ENCODE peak calls at places on chromosomes 11 and 22, in seven cellular contexts. D is Calu3, T is HFF-Myc, A is HFFc6, N is MCF 10A, F is WTC11, O is choroid plexus epithelial cell. X is an unnamed sample.

GRCh38 chr11:76735218-76735480 is 48.0 kb upstream of the TSKU start:
- DNase-seq in D (no peak), T (no peak), A (no peak), N (no peak), F (no peak), O (peak), X (no peak)

GRCh38 chr11:62666259-62666926 is 1.3 kb downstream of the CSKMT start:
- DNase-seq in D (no peak), T (no peak), A (no peak), N (peak), F (no peak), O (no peak), X (no peak)

GRCh38 chr22:17918840-17919239 is 105.5 kb downstream of the MICAL3 start:
- DNase-seq in D (no peak), T (no peak), A (peak), N (no peak), F (no peak), O (no peak), X (no peak)

GRCh38 chr22:47154621-47155081 is 392.2 kb downstream of the TBC1D22A start:
- DNase-seq in D (no peak), T (no peak), A (no peak), N (peak), F (no peak), O (peak), X (peak)

GRCh38 chr11:128575956-128576340 is 11.4 kb downstream of the ETS1 start:
- DNase-seq in D (no peak), T (no peak), A (no peak), N (no peak), F (no peak), O (peak), X (no peak)

GRCh38 chr11:109984634-109985289 is 108.4 kb upstream of the ZC3H12C start:
- DNase-seq in D (no peak), T (no peak), A (no peak), N (no peak), F (no peak), O (peak), X (no peak)

GRCh38 chr22:45125198-45125597 is 38.5 kb upstream of the NUP50 start:
- DNase-seq in D (no peak), T (no peak), A (peak), N (no peak), F (no peak), O (peak), X (no peak)

GRCh38 chr11:95097209-95097608 is 7.6 kb downstream of the ENDOD1 start:
- DNase-seq in D (no peak), T (no peak), A (no peak), N (no peak), F (no peak), O (no peak), X (no peak)

GRCh38 chr11:8652140-8652539 is 30.3 kb downstream of the TRIM66 start:
- DNase-seq in D (no peak), T (peak), A (peak), N (peak), F (no peak), O (peak), X (peak)

GRCh38 chr22:33051960-33052839 is 6.0 kb downstream of the SYN3 start:
- DNase-seq in D (no peak), T (no peak), A (no peak), N (no peak), F (no peak), O (peak), X (no peak)

GRCh38 chr11:1732421-1733008 is 17.9 kb downstream of the IFITM10 start:
- DNase-seq in D (no peak), T (no peak), A (no peak), N (no peak), F (no peak), O (no peak), X (no peak)

GRCh38 chr11:304061-304506 is 3.5 kb upstream of the IFITM2 start:
- DNase-seq in D (no peak), T (no peak), A (no peak), N (no peak), F (no peak), O (no peak), X (no peak)

GRCh38 chr11:106389096-106389495 is 311.6 kb downstream of the AASDHPPT start:
- DNase-seq in D (peak), T (no peak), A (peak), N (no peak), F (no peak), O (peak), X (peak)

GRCh38 chr11:81497202-81497804 is 1236.4 kb downstream of the FAM181B start:
- DNase-seq in D (peak), T (peak), A (peak), N (peak), F (no peak), O (peak), X (peak)

GRCh38 chr11:61384271-61385242 is 7.8 kb upstream of the TMEM216 start:
- DNase-seq in D (no peak), T (no peak), A (no peak), N (peak), F (peak), O (peak), X (no peak)

GRCh38 chr11:126081915-126082250 is 19.2 kb upstream of the CDON start:
- DNase-seq in D (no peak), T (no peak), A (no peak), N (no peak), F (no peak), O (no peak), X (no peak)

GRCh38 chr11:85628771-85629341 is 463 bp downstream of the TMEM126B start:
- DNase-seq in D (no peak), T (no peak), A (no peak), N (no peak), F (no peak), O (no peak), X (no peak)

GRCh38 chr11:16611395-16612233 is 126.8 kb upstream of the C11orf58 start:
- DNase-seq in D (no peak), T (no peak), A (no peak), N (no peak), F (no peak), O (no peak), X (no peak)

GRCh38 chr22:41996826-41997225 is 1.8 kb upstream of the WBP2NL start:
- DNase-seq in D (no peak), T (no peak), A (no peak), N (no peak), F (no peak), O (no peak), X (no peak)

GRCh38 chr11:5767056-5767455 is 13.0 kb downstream of the OR52N4 start:
- DNase-seq in D (no peak), T (no peak), A (no peak), N (no peak), F (no peak), O (no peak), X (no peak)

GRCh38 chr22:42912049-42912448 is 55.0 kb upstream of the ARFGAP3 start:
- DNase-seq in D (no peak), T (no peak), A (no peak), N (no peak), F (no peak), O (peak), X (no peak)

GRCh38 chr22:32917577-32918375 is 116.3 kb downstream of the TIMP3 start:
- DNase-seq in D (no peak), T (no peak), A (no peak), N (no peak), F (no peak), O (peak), X (no peak)

GRCh38 chr22:44542561-44543222 is 44.7 kb upstream of the RTL6 start:
- DNase-seq in D (no peak), T (no peak), A (no peak), N (no peak), F (no peak), O (no peak), X (no peak)

GRCh38 chr11:123381817-123382554 is 48.1 kb upstream of the GRAMD1B start:
- DNase-seq in D (no peak), T (no peak), A (no peak), N (no peak), F (no peak), O (no peak), X (no peak)

GRCh38 chr11:69044111-69045013 is 4.4 kb upstream of the TPCN2 start:
- DNase-seq in D (peak), T (peak), A (peak), N (peak), F (peak), O (peak), X (peak)

GRCh38 chr11:130725417-130726233 is 190.7 kb downstream of the SNX19 start:
- DNase-seq in D (no peak), T (no peak), A (peak), N (peak), F (no peak), O (peak), X (peak)

GRCh38 chr22:43001271-43002197 is 13.4 kb downstream of the PACSIN2 start:
- DNase-seq in D (no peak), T (no peak), A (no peak), N (no peak), F (no peak), O (peak), X (no peak)

GRCh38 chr22:42160830-42161696 is 30.5 kb upstream of the CYP2D6 start:
- DNase-seq in D (peak), T (no peak), A (no peak), N (peak), F (no peak), O (no peak), X (peak)

GRCh38 chr11:6674856-6675255 is 8.3 kb downstream of the MRPL17 start:
- DNase-seq in D (no peak), T (no peak), A (no peak), N (no peak), F (no peak), O (no peak), X (no peak)

GRCh38 chr22:38203090-38203810 is 1.5 kb downstream of the MAFF start:
- DNase-seq in D (peak), T (no peak), A (no peak), N (peak), F (peak), O (peak), X (peak)

GRCh38 chr22:30062934-30063333 is 17.3 kb upstream of the HORMAD2 start:
- DNase-seq in D (no peak), T (no peak), A (no peak), N (no peak), F (no peak), O (no peak), X (no peak)

GRCh38 chr11:45606514-45607024 is 58.9 kb downstream of the CHST1 start:
- DNase-seq in D (no peak), T (no peak), A (no peak), N (no peak), F (peak), O (no peak), X (no peak)

DNA sequence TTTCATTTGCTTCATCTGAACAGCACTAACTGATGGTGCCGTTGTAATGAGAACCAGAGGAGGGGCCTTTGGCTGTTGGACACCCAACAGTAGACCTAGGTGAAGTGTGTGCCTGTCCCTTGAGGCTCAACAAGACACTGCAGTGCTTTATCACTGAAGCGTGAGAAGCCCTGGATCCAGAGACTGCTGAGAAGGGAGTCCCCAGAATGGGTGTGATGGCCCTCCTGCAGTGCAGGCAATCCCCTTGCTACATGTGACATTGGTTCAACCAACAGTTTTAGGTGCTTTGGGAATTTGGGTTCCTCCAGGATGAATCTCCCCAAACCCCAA is 125.6 kb downstream of the BRD1 start:
- DNase-seq in D (no peak), T (no peak), A (no peak), N (no peak), F (no peak), O (no peak), X (no peak)
- TF ChIP-seq CTCF in D (no peak), T (no peak), A (no peak), N (no peak), F (no peak), O (no peak), X (peak)

GRCh38 chr11:12185914-12186313 is 75.5 kb downstream of the MICAL2 start:
- DNase-seq in D (no peak), T (no peak), A (no peak), N (no peak), F (no peak), O (peak), X (no peak)
- TF ChIP-seq CTCF in D (no peak), T (no peak), A (no peak), N (no peak), F (no peak), O (peak), X (no peak)

GRCh38 chr11:72072348-72072747 is 8.0 kb downstream of the NUMA1 start:
- DNase-seq in D (peak), T (peak), A (peak), N (peak), F (no peak), O (peak), X (peak)

GRCh38 chr11:72070486-72070885 is 9.9 kb downstream of the NUMA1 start:
- DNase-seq in D (no peak), T (no peak), A (no peak), N (no peak), F (no peak), O (no peak), X (no peak)

GRCh38 chr11:72075756-72076155 is 4.6 kb downstream of the NUMA1 start:
- DNase-seq in D (no peak), T (no peak), A (no peak), N (no peak), F (no peak), O (no peak), X (no peak)

GRCh38 chr11:72078477-72078876 is 1.9 kb downstream of the NUMA1 start:
- DNase-seq in D (no peak), T (no peak), A (no peak), N (no peak), F (no peak), O (peak), X (no peak)

GRCh38 chr11:72075109-72075508 is 5.2 kb downstream of the NUMA1 start:
- DNase-seq in D (peak), T (no peak), A (no peak), N (no peak), F (no peak), O (no peak), X (no peak)
- TF ChIP-seq CTCF in D (no peak), T (peak), A (peak), N (no peak), F (no peak), O (peak), X (no peak)

GRCh38 chr11:44286268-44286880 is 23.6 kb downstream of the ALX4 start:
- DNase-seq in D (peak), T (no peak), A (peak), N (peak), F (peak), O (peak), X (peak)

GRCh38 chr11:44286911-44287310 is 23.0 kb downstream of the ALX4 start:
- DNase-seq in D (no peak), T (no peak), A (no peak), N (no peak), F (no peak), O (no peak), X (no peak)

GRCh38 chr11:44285756-44286155 is 24.2 kb downstream of the ALX4 start:
- DNase-seq in D (no peak), T (no peak), A (no peak), N (no peak), F (no peak), O (no peak), X (no peak)

GRCh38 chr11:44290206-44290605 is 19.7 kb downstream of the ALX4 start:
- DNase-seq in D (no peak), T (no peak), A (no peak), N (peak), F (no peak), O (no peak), X (peak)

DNA sequence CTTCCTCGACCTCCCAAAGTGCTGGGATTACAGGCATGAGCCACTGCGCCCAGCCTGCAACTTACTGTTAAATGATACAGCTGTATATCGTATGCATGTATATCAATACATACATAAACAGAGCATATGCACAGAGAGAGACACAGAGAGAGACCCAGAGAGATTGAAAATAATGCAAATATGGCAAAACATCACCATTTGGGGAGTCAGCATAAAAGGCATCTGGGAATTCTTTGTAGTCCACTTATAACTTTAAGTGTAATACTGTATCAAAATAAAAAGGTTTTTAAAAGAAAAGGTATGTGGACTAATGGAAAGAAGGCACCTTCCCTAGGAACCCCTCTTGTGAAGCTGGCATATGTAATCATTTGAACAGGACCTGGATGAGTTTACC is 21.8 kb downstream of the ALX4 start:
- DNase-seq in D (no peak), T (no peak), A (no peak), N (no peak), F (no peak), O (no peak), X (no peak)
- TF ChIP-seq CTCF in D (no peak), T (no peak), A (no peak), N (no peak), F (no peak), O (no peak), X (no peak)

GRCh38 chr11:20310596-20311394 is 52.7 kb upstream of the HTATIP2 start:
- DNase-seq in D (no peak), T (no peak), A (no peak), N (no peak), F (no peak), O (no peak), X (no peak)

GRCh38 chr11:20309626-20310025 is 53.9 kb upstream of the HTATIP2 start:
- DNase-seq in D (no peak), T (no peak), A (no peak), N (no peak), F (no peak), O (no peak), X (no peak)

GRCh38 chr11:20308601-20309000 is 54.9 kb upstream of the HTATIP2 start:
- DNase-seq in D (no peak), T (no peak), A (no peak), N (no peak), F (no peak), O (no peak), X (no peak)

GRCh38 chr11:20310137-20310536 is 53.4 kb upstream of the HTATIP2 start:
- DNase-seq in D (no peak), T (no peak), A (no peak), N (no peak), F (no peak), O (peak), X (no peak)

DNA sequence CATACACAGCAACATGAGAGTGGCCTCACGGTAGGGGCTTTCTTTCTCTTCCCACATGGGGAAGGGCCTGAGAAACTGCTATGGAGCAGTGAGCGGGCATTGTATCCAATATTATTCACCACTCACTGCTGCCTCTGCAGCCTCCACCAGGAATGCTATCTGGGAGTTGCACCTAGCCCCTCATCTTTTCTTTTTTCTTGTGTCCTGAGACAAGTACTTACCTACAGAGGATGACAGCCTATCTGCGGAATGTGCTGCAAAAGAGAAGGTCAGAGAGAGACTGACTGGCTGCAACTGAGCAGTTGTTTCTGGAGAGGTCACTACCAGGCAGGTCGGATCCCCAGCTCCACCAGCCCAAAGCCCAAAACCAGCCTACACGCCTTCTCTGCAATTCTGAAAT is 52.1 kb upstream of the HTATIP2 start:
- DNase-seq in D (no peak), T (no peak), A (no peak), N (no peak), F (no peak), O (no peak), X (no peak)
- TF ChIP-seq CTCF in D (no peak), T (no peak), A (no peak), N (no peak), F (no peak), O (no peak), X (no peak)

GRCh38 chr11:134271978-134272377 is 4.2 kb upstream of the GLB1L3 start:
- DNase-seq in D (no peak), T (no peak), A (no peak), N (no peak), F (no peak), O (no peak), X (no peak)

GRCh38 chr11:134272381-134273316 is 3.5 kb upstream of the GLB1L3 start:
- DNase-seq in D (no peak), T (no peak), A (no peak), N (no peak), F (peak), O (peak), X (no peak)

GRCh38 chr11:134267966-134268365 is 8.2 kb upstream of the GLB1L3 start:
- DNase-seq in D (no peak), T (no peak), A (no peak), N (no peak), F (no peak), O (no peak), X (no peak)

GRCh38 chr11:134267466-134267865 is 8.7 kb upstream of the GLB1L3 start:
- DNase-seq in D (no peak), T (no peak), A (no peak), N (no peak), F (no peak), O (no peak), X (no peak)

DNA sequence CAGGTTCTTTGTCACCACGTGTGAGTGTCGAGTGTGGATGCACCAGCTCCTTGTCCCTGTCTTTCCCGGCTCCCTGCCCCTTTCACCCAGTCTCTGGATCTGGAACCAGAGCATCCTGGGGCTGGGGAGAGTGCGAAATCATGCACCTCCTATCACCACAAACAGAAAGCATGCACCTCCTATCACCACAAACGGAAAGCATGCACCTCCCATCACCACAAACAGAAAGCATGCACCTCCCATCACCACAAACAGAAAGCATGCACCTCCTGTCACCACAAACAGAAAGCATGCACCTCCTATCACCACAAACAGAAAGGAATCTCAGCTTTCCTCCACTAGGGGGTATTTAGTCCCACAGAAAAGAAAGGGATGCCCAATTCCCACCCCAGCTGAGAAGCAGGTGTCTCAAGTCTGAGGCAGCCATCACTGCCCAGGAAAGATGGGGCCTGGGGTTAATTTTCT is 5.9 kb upstream of the GLB1L3 start:
- DNase-seq in D (no peak), T (peak), A (no peak), N (peak), F (no peak), O (peak), X (no peak)
- TF ChIP-seq CTCF in D (no peak), T (peak), A (peak), N (peak), F (peak), O (peak), X (no peak)

X was measured in RWPE1.